ENCODE peak calls at places on chromosome 18, in ten cellular contexts. L, M, F, T, J, R, U, Y, N and B are unnamed samples.

GRCh38 chr18:31399336-31400032 is 22.9 kb downstream of the DSG4 start:
- DNase-seq in Y (no peak), F (no peak), R (no peak), T (no peak), U (no peak), M (peak), J (no peak), L (no peak), N (no peak), B (peak)

GRCh38 chr18:46478796-46479195 is 178.2 kb downstream of the LOXHD1 start:
- DNase-seq in F (no peak), N (no peak), R (no peak), L (no peak), U (no peak), J (no peak), Y (no peak), M (no peak), T (no peak), B (no peak)

GRCh38 chr18:8654482-8655451 is 45.5 kb downstream of the RAB12 start:
- DNase-seq in M (no peak), U (peak), Y (no peak), L (peak), R (peak), F (no peak), J (no peak), N (peak), T (no peak), B (no peak)

GRCh38 chr18:76686737-76687231 is 135.6 kb upstream of the ZNF236 start:
- DNase-seq in R (peak), T (peak), Y (peak), N (no peak), J (peak), F (no peak), M (peak), U (peak), L (peak), B (peak)

GRCh38 chr18:10320848-10321247 is 133.6 kb upstream of the APCDD1 start:
- DNase-seq in F (no peak), Y (no peak), M (no peak), N (no peak), J (no peak), T (no peak), L (peak), U (no peak), R (no peak), B (no peak)

GRCh38 chr18:1914489-1914888 is 656.8 kb downstream of the METTL4 start:
- DNase-seq in L (peak), Y (no peak), R (no peak), U (no peak), M (no peak), F (no peak), J (no peak), T (no peak), N (no peak), B (no peak)

GRCh38 chr18:31454066-31454708 is 6.6 kb downstream of the DSG3 start:
- DNase-seq in M (peak), L (no peak), U (peak), R (peak), Y (no peak), F (no peak), T (no peak), N (no peak), J (no peak), B (peak)

GRCh38 chr18:12840382-12840781 is 43.7 kb downstream of the PTPN2 start:
- DNase-seq in F (no peak), U (no peak), T (no peak), L (no peak), Y (no peak), R (no peak), J (no peak), N (no peak), M (no peak), B (no peak)

GRCh38 chr18:78871631-78872030 is 108.0 kb upstream of the SALL3 start:
- DNase-seq in Y (no peak), R (no peak), T (no peak), L (no peak), F (no peak), M (no peak), U (no peak), J (no peak), N (no peak), B (no peak)

GRCh38 chr18:79964330-79965118 is at the start of gene HSBP1L1:
- DNase-seq in N (peak), Y (peak), J (no peak), F (no peak), R (peak), T (peak), L (peak), U (no peak), M (peak), B (no peak)

GRCh38 chr18:24014986-24015896 is 687 bp downstream of the TTC39C start:
- DNase-seq in U (no peak), L (peak), Y (peak), R (peak), F (no peak), T (peak), M (peak), N (peak), J (no peak), B (no peak)